ENCODE peak calls at places on chromosomes 16 and 17, in seven cellular contexts. R is NCI-H1092 treated with DMSO at 0.1 percent for 48 hours, Q is left colon, B is MM.1S, L is endothelial cell, A is astrocyte of the spinal cord, W is left cardiac atrium. D is an unnamed sample.

GRCh38 chr17:40097931-40098845 is 2.2 kb downstream of the NR1D1 start:
- DNase-seq in R (no peak), W (peak), A (no peak), B (peak), L (no peak), Q (peak), D (no peak)

GRCh38 chr17:1351275-1351674 is 48.7 kb downstream of the YWHAE start:
- DNase-seq in R (no peak), W (no peak), B (no peak), L (no peak), Q (no peak), A (no peak), D (no peak)

GRCh38 chr17:74892974-74893911 is at the start of gene FADS6:
- DNase-seq in B (no peak), W (no peak), L (no peak), Q (no peak), R (no peak), A (no peak), D (no peak)

GRCh38 chr16:50856991-50857390 is 115.1 kb downstream of the CYLD start:
- DNase-seq in L (no peak), A (no peak), B (no peak), W (no peak), Q (no peak), R (no peak), D (no peak)

GRCh38 chr17:75069783-75070182 is 18.0 kb upstream of the SLC16A5 start:
- DNase-seq in B (peak), W (no peak), A (no peak), Q (no peak), L (no peak), R (no peak), D (no peak)

GRCh38 chr16:57757326-57757786 is 21.8 kb downstream of the KATNB1 start:
- DNase-seq in Q (peak), W (peak), B (peak), A (peak), R (peak), L (peak), D (peak)

GRCh38 chr17:1365445-1366039 is 34.5 kb downstream of the YWHAE start:
- DNase-seq in B (peak), A (peak), L (peak), R (peak), Q (peak), W (peak), D (peak)

GRCh38 chr16:69494993-69495392 is 70.6 kb downstream of the CYB5B start:
- DNase-seq in A (no peak), W (no peak), L (peak), B (no peak), Q (no peak), R (no peak), D (no peak)

GRCh38 chr16:14462811-14463210 is 167.2 kb downstream of the PARN start:
- DNase-seq in B (no peak), L (no peak), R (no peak), A (peak), Q (no peak), W (no peak), D (no peak)

GRCh38 chr17:72119963-72120877 is 600 bp upstream of the SOX9 start:
- DNase-seq in R (peak), B (peak), W (peak), A (peak), L (peak), Q (no peak), D (no peak)

GRCh38 chr17:72795941-72796340 is 296.5 kb downstream of the SLC39A11 start:
- DNase-seq in R (no peak), B (no peak), W (no peak), Q (no peak), L (no peak), A (no peak), D (no peak)

GRCh38 chr16:1469693-1470201 is 5.1 kb downstream of the CLCN7 start:
- DNase-seq in Q (no peak), L (no peak), W (no peak), R (no peak), B (no peak), A (no peak), D (no peak)

GRCh38 chr16:56967733-56968132 is 6.0 kb downstream of the CETP start:
- DNase-seq in B (no peak), A (no peak), R (no peak), L (no peak), W (no peak), Q (no peak), D (no peak)

GRCh38 chr16:66176111-66176510 is 190.4 kb upstream of the CDH5 start:
- DNase-seq in A (no peak), L (no peak), R (no peak), B (no peak), W (no peak), Q (no peak), D (no peak)

GRCh38 chr16:24018485-24018884 is 182.7 kb downstream of the PRKCB start:
- DNase-seq in A (no peak), L (no peak), B (no peak), R (no peak), Q (no peak), W (no peak), D (no peak)

GRCh38 chr17:29977836-29978235 is 36.4 kb downstream of the EFCAB5 start:
- DNase-seq in A (peak), B (no peak), W (no peak), R (no peak), Q (no peak), L (no peak), D (no peak)

GRCh38 chr17:35578195-35578928 is at the start of gene PEX12:
- DNase-seq in R (peak), W (peak), L (peak), B (peak), A (peak), Q (peak), D (peak)

GRCh38 chr17:43456661-43457361 is 27.0 kb upstream of the DHX8 start:
- DNase-seq in L (no peak), R (no peak), Q (peak), W (peak), A (peak), B (no peak), D (no peak)

GRCh38 chr16:50050802-50051201 is 15.0 kb upstream of the HEATR3 start:
- DNase-seq in R (no peak), L (no peak), B (no peak), Q (no peak), W (no peak), A (peak), D (no peak)

GRCh38 chr17:7060165-7060890 is 16.4 kb upstream of the SLC16A11 start:
- DNase-seq in R (no peak), A (peak), B (peak), Q (no peak), L (no peak), W (no peak), D (no peak)

GRCh38 chr17:37212184-37212583 is 163.6 kb upstream of the C17orf78 start:
- DNase-seq in R (no peak), L (no peak), Q (no peak), W (no peak), B (no peak), A (peak), D (no peak)

D was measured in effector memory CD8-positive, alpha-beta T cell.